ENCODE peak calls at places on chromosome 20, in four cellular contexts. S, F, R and Q are unnamed samples.

GRCh38 chr20:61950631-61951010 is 115.1 kb downstream of the TAF4 start:
- DNase-seq in F (no peak), R (no peak), S (no peak), Q (no peak)

GRCh38 chr20:41482647-41483552 is 116.3 kb upstream of the EMILIN3 start:
- DNase-seq in F (no peak), R (peak), S (no peak), Q (peak)

GRCh38 chr20:34708621-34709043 is 4.5 kb downstream of the TP53INP2 start:
- DNase-seq in R (peak), S (peak), F (peak), Q (peak)

GRCh38 chr20:54643761-54644160 is 168.4 kb downstream of the DOK5 start:
- DNase-seq in S (no peak), R (no peak), F (no peak), Q (peak)

GRCh38 chr20:10609726-10610125 is 64.1 kb downstream of the JAG1 start:
- DNase-seq in S (no peak), F (no peak), R (peak), Q (no peak)

GRCh38 chr20:7375905-7376304 is 564.4 kb downstream of the HAO1 start:
- DNase-seq in R (peak), F (no peak), S (no peak), Q (no peak)

GRCh38 chr20:35821807-35822242 is 50.0 kb downstream of the PHF20 start:
- DNase-seq in R (peak), S (no peak), F (no peak), Q (peak)

GRCh38 chr20:38838326-38838725 is 32.8 kb downstream of the PPP1R16B start:
- DNase-seq in F (no peak), R (no peak), S (peak), Q (no peak)

GRCh38 chr20:36645998-36646397 is at the start of gene SLA2:
- DNase-seq in R (no peak), S (peak), F (peak), Q (no peak)

GRCh38 chr20:22904411-22904810 is 130.7 kb upstream of the SSTR4 start:
- DNase-seq in F (no peak), R (no peak), S (no peak), Q (no peak)

GRCh38 chr20:62816879-62817873 is at the start of gene COL9A3:
- DNase-seq in F (no peak), S (no peak), R (no peak), Q (no peak)

GRCh38 chr20:31666258-31667042 is 28.7 kb downstream of the COX4I2 start:
- DNase-seq in F (no peak), S (no peak), R (no peak), Q (no peak)

GRCh38 chr20:51579137-51579536 is 36.6 kb upstream of the NFATC2 start:
- DNase-seq in F (no peak), R (peak), S (no peak), Q (peak)

GRCh38 chr20:48451401-48451800 is 376.4 kb downstream of the PREX1 start:
- DNase-seq in S (no peak), R (no peak), F (no peak), Q (no peak)

GRCh38 chr20:64083380-64084208 is 604 bp downstream of the LKAAEAR1 start:
- DNase-seq in F (peak), R (peak), S (peak), Q (peak)

GRCh38 chr20:44219287-44219686 is 8.7 kb upstream of the OSER1 start:
- DNase-seq in S (peak), F (no peak), R (no peak), Q (no peak)

GRCh38 chr20:34042286-34042685 is 48.6 kb downstream of the RALY start:
- DNase-seq in S (no peak), F (no peak), R (no peak), Q (no peak)

GRCh38 chr20:62642666-62643520 is 590 bp downstream of the SLCO4A1 start:
- DNase-seq in R (peak), F (peak), S (peak), Q (peak)

GRCh38 chr20:32227744-32228688 is 20.3 kb downstream of the POFUT1 start:
- DNase-seq in R (no peak), S (no peak), F (no peak), Q (peak)

GRCh38 chr20:18421608-18422007 is 45.2 kb downstream of the DZANK1 start:
- DNase-seq in F (no peak), S (no peak), R (no peak), Q (no peak)

GRCh38 chr20:17594443-17594842 is 24.6 kb downstream of the DSTN start:
- DNase-seq in F (no peak), R (no peak), S (no peak), Q (no peak)